ENCODE peak calls at places on chromosomes 5 and 9, in seven cellular contexts. G is neuronal stem cell, W is H9, A is mesendoderm, I is trophoblast cell, N is H1, P is mesenchymal stem cell. F is an unnamed sample.

GRCh38 chr9:123825337-123825736 is 104.6 kb downstream of the DENND1A start:
- DNase-seq in G (no peak), W (no peak), A (peak), I (peak), N (no peak), P (peak), F (peak)

GRCh38 chr5:87598460-87598859 is 185.7 kb upstream of the CCNH start:
- DNase-seq in G (no peak), W (no peak), A (no peak), I (no peak), N (no peak), P (no peak), F (no peak)

GRCh38 chr5:94778299-94778698 is 159.8 kb downstream of the SLF1 start:
- DNase-seq in G (no peak), W (peak), A (peak), I (no peak), N (no peak), P (no peak), F (no peak)

GRCh38 chr9:33860200-33860871 is 43.4 kb downstream of the UBE2R2 start:
- DNase-seq in G (no peak), W (no peak), A (peak), I (peak), N (no peak), P (no peak), F (no peak)

GRCh38 chr5:76689321-76690026 is 26.5 kb upstream of the F2R start:
- DNase-seq in G (no peak), W (no peak), A (no peak), I (no peak), N (no peak), P (peak), F (peak)

GRCh38 chr5:179330186-179330900 is 14.9 kb downstream of the ADAMTS2 start:
- DNase-seq in G (no peak), W (no peak), A (no peak), I (no peak), N (no peak), P (no peak), F (no peak)

GRCh38 chr5:143896471-143896870 is 84.5 kb downstream of the HMHB1 start:
- DNase-seq in G (no peak), W (no peak), A (no peak), I (no peak), N (no peak), P (no peak), F (peak)

GRCh38 chr5:179795049-179795862 is 1.5 kb downstream of the LTC4S start:
- DNase-seq in G (no peak), W (peak), A (peak), I (peak), N (peak), P (no peak), F (no peak)

GRCh38 chr9:90774682-90775081 is 26.9 kb upstream of the SYK start:
- DNase-seq in G (no peak), W (no peak), A (no peak), I (no peak), N (no peak), P (no peak), F (no peak)

GRCh38 chr9:31597977-31598376 is 786.5 kb upstream of the ACO1 start:
- DNase-seq in G (no peak), W (no peak), A (peak), I (no peak), N (no peak), P (no peak), F (no peak)

GRCh38 chr9:132201139-132201538 is 39.3 kb downstream of the NTNG2 start:
- DNase-seq in G (no peak), W (no peak), A (no peak), I (no peak), N (no peak), P (no peak), F (no peak)

GRCh38 chr5:15717002-15717401 is 217.0 kb downstream of the FBXL7 start:
- DNase-seq in G (no peak), W (no peak), A (peak), I (no peak), N (no peak), P (peak), F (peak)

GRCh38 chr5:149485655-149486615 is 65.3 kb downstream of the CSNK1A1 start:
- DNase-seq in G (no peak), W (no peak), A (peak), I (peak), N (no peak), P (peak), F (peak)

GRCh38 chr5:62256161-62257017 is 49.6 kb upstream of the KIF2A start:
- DNase-seq in G (no peak), W (no peak), A (peak), I (peak), N (no peak), P (no peak), F (no peak)

GRCh38 chr5:177605667-177606066 is 5.7 kb downstream of the B4GALT7 start:
- DNase-seq in G (no peak), W (no peak), A (no peak), I (no peak), N (no peak), P (no peak), F (no peak)

GRCh38 chr5:155926011-155926410 is 401.0 kb upstream of the SGCD start:
- DNase-seq in G (no peak), W (no peak), A (no peak), I (no peak), N (no peak), P (no peak), F (peak)

GRCh38 chr5:45695680-45696093 is 493 bp downstream of the HCN1 start:
- DNase-seq in G (no peak), W (no peak), A (peak), I (no peak), N (peak), P (no peak), F (no peak)

GRCh38 chr5:122586351-122586750 is 188.5 kb upstream of the SNX2 start:
- DNase-seq in G (no peak), W (no peak), A (no peak), I (peak), N (no peak), P (peak), F (peak)

GRCh38 chr9:78325343-78325742 is 28.4 kb downstream of the PSAT1 start:
- DNase-seq in G (no peak), W (no peak), A (peak), I (no peak), N (no peak), P (peak), F (peak)

GRCh38 chr5:10116594-10116993 is 133.1 kb downstream of the ATPSCKMT start:
- DNase-seq in G (no peak), W (no peak), A (no peak), I (no peak), N (no peak), P (no peak), F (no peak)

GRCh38 chr5:145260670-145261069 is 574.5 kb downstream of the PRELID2 start:
- DNase-seq in G (no peak), W (no peak), A (peak), I (peak), N (no peak), P (no peak), F (no peak)

GRCh38 chr9:37788328-37788727 is 3.5 kb upstream of the EXOSC3 start:
- DNase-seq in G (no peak), W (no peak), A (no peak), I (no peak), N (no peak), P (no peak), F (no peak)

GRCh38 chr9:91929331-91929730 is 20.7 kb downstream of the ROR2 start:
- DNase-seq in G (no peak), W (no peak), A (no peak), I (no peak), N (no peak), P (no peak), F (no peak)

GRCh38 chr9:15572200-15572599 is 19.4 kb downstream of the CCDC171 start:
- DNase-seq in G (no peak), W (no peak), A (no peak), I (no peak), N (no peak), P (no peak), F (peak)

GRCh38 chr9:21590058-21590996 is 108.2 kb upstream of the IFNE start:
- DNase-seq in G (no peak), W (no peak), A (no peak), I (no peak), N (no peak), P (no peak), F (peak)

GRCh38 chr5:147396070-147396469 is 113.8 kb downstream of the DPYSL3 start:
- DNase-seq in G (no peak), W (no peak), A (no peak), I (no peak), N (no peak), P (no peak), F (no peak)

GRCh38 chr9:73151653-73152382 is at the start of gene ANXA1:
- DNase-seq in G (no peak), W (no peak), A (peak), I (peak), N (no peak), P (peak), F (peak)

GRCh38 chr5:170302729-170303501 is 5.3 kb upstream of the LCP2 start:
- DNase-seq in G (no peak), W (peak), A (peak), I (peak), N (no peak), P (peak), F (no peak)

GRCh38 chr9:99465231-99465891 is 243.3 kb downstream of the SEC61B start:
- DNase-seq in G (no peak), W (no peak), A (no peak), I (no peak), N (no peak), P (no peak), F (no peak)

GRCh38 chr9:33524431-33524947 is 438 bp downstream of the ANKRD18B start:
- DNase-seq in G (no peak), W (peak), A (peak), I (peak), N (peak), P (peak), F (no peak)

GRCh38 chr5:52693279-52693678 is 94.4 kb upstream of the ITGA1 start:
- DNase-seq in G (no peak), W (peak), A (peak), I (peak), N (no peak), P (peak), F (peak)

GRCh38 chr5:123460296-123460729 is 37.1 kb upstream of the CEP120 start:
- DNase-seq in G (no peak), W (no peak), A (peak), I (peak), N (no peak), P (peak), F (peak)

GRCh38 chr9:124128568-124128967 is 117.0 kb downstream of the LHX2 start:
- DNase-seq in G (no peak), W (no peak), A (peak), I (peak), N (no peak), P (peak), F (no peak)

GRCh38 chr9:110942522-110942921 is 95.7 kb downstream of the LPAR1 start:
- DNase-seq in G (no peak), W (no peak), A (no peak), I (peak), N (no peak), P (peak), F (peak)

GRCh38 chr5:90590-91547 is 1.1 kb upstream of the PLEKHG4B start:
- DNase-seq in G (no peak), W (peak), A (peak), I (no peak), N (no peak), P (no peak), F (no peak)

GRCh38 chr5:144812770-144813169 is 642.1 kb downstream of the KCTD16 start:
- DNase-seq in G (no peak), W (no peak), A (no peak), I (peak), N (no peak), P (peak), F (peak)

GRCh38 chr5:59173568-59173967 is 590.7 kb downstream of the RAB3C start:
- DNase-seq in G (no peak), W (no peak), A (no peak), I (no peak), N (no peak), P (no peak), F (peak)

GRCh38 chr9:98445576-98445975 is 190.1 kb upstream of the TBC1D2 start:
- DNase-seq in G (no peak), W (no peak), A (no peak), I (no peak), N (no peak), P (no peak), F (no peak)

GRCh38 chr5:38835887-38836286 is 9.9 kb upstream of the OSMR start:
- DNase-seq in G (no peak), W (no peak), A (peak), I (peak), N (no peak), P (peak), F (peak)

GRCh38 chr5:100517301-100517974 is 17.7 kb upstream of the FAM174A start:
- DNase-seq in G (no peak), W (peak), A (peak), I (no peak), N (no peak), P (no peak), F (no peak)

GRCh38 chr5:100516285-100516684 is 18.9 kb upstream of the FAM174A start:
- DNase-seq in G (no peak), W (no peak), A (no peak), I (no peak), N (no peak), P (no peak), F (no peak)

GRCh38 chr5:100518377-100518776 is 16.8 kb upstream of the FAM174A start:
- DNase-seq in G (no peak), W (peak), A (no peak), I (no peak), N (no peak), P (no peak), F (no peak)

GRCh38 chr5:100519075-100519474 is 16.1 kb upstream of the FAM174A start:
- DNase-seq in G (no peak), W (no peak), A (no peak), I (no peak), N (no peak), P (no peak), F (no peak)

DNA sequence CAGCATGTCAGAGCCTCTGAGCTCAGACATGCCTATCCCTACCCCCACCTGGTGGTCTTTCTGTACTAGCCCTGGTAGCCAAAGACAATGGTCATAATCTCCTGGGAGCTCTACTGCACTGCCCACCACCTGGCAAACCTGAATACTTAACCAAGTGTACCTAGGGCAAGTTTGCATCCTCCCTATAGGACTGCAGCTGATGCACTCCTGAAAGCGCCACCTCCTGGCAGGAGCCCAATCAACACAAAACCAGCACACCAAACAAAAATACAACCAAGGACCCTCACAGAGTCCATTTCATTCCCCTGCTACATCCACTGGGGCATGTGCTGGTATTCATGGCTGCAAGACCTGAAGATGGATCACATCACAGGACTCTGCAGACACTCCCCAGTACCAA is 14.8 kb upstream of the FAM174A start:
- DNase-seq in G (no peak), W (peak), A (peak), I (no peak), N (peak), P (peak), F (no peak)
- H3K4ac ChIP-seq in G (no peak), W (no peak), A (no peak), I (no peak), N (no peak), P (no peak), F (no peak)

DNA sequence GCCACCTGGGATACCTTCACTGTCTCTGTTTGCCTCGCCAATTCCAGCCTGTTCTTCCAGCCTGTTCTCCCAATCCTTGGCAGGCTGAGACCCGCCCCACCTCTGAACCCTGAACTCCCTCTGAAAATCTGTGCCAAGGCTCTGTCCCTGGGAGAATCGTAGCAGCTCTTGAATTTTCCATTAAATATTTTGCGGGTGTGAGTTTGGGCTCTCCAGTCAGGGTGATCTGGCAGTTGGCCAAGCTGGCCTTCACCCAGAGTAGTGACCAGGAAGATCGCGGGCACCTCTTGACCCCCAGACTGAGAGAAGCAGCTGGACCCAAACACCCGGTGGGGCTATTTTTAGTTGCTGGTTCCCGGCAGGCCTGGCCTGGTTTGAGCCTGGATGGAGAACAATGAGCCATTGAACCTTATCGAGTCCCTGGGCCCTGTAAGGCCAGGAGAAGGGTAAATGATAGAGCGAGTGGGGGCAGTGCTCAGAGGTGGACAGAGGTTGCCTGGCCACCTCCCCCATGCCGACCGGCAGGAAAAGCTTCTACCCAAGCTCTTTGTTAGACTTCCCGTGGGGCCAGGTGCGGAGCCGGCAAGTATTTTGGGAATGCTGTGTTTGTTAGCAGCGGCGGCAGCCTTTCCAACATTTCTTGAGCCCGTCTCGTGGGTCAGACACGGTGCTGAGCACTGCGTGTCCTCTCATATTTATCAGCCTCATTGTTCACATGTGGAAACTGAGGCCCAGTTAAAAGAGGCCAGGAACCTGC is 146.2 kb downstream of the RGS3 start:
- DNase-seq in G (no peak), W (peak), A (peak), I (peak), N (no peak), P (peak), F (peak)
- H3K4ac ChIP-seq in G (no peak), W (peak), A (peak), I (peak), N (peak), P (peak), F (peak)

GRCh38 chr9:113785334-113785733 is 90.8 kb upstream of the ZNF618 start:
- DNase-seq in G (no peak), W (no peak), A (no peak), I (no peak), N (no peak), P (no peak), F (no peak)
- H3K4ac ChIP-seq in G (no peak), W (no peak), A (no peak), I (no peak), N (no peak), P (no peak), F (no peak)

DNA sequence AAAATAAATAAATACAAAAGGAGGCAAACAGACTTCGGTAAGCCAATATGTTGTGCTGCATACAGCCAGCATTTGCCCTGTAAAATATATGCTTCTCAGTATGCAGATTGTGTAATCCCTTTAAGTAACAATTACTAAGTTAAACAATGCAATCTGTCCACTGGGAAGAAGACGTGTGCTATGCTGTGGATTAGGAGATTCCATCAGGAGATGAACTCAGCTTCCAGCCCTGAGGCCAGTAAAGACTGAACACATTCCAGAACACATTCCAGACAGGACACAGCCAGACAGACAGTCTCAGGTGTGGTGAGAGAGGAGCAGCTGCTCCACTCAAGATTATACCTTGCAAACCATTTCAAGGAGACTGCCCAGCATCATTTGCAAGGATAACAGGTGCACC is 97.8 kb downstream of the MPDZ start:
- DNase-seq in G (peak), W (no peak), A (peak), I (peak), N (no peak), P (peak), F (peak)
- H3K4ac ChIP-seq in G (no peak), W (no peak), A (no peak), I (no peak), N (no peak), P (no peak), F (no peak)

DNA sequence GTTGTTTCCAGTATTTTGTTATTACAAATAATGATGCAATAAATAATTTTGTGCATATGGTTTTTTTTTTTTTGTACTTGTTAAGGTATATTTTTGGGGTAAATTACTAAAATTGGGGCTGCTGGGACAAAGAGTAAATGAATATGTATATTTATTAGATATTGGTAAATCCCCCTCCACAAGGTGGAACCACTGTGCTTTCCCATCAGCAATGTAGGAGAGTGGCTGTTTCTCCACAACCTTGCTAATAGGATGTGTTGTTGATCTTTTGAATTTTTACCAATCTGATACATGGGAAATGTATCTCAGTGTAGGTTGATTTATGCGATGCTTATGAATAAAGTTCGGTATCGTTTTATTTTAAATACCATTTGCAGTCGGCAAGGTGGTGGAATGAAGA is 118.1 kb downstream of the TRPM3 start:
- DNase-seq in G (no peak), W (no peak), A (peak), I (no peak), N (no peak), P (no peak), F (no peak)
- H3K4ac ChIP-seq in G (no peak), W (no peak), A (no peak), I (no peak), N (no peak), P (no peak), F (no peak)

DNA sequence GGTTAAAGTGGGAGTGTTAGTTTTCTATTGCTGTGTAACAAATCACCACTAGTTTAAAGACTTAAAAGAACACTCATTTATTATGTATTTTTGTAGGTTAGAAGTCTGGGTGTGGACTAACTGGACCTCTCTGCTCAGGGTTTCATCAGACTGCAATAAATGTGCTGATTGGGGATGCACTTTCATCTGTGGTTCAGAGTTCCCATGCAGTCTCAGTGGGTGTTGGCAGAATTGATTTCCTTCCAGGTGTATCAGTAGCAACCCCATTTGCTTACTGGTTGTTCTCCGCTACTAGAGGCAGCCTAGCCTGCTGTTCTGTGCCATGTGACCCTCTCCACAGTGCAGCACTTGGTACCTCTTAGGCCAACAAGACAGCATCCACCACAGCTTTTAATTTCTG is 2200.5 kb downstream of the MAT2B start:
- DNase-seq in G (no peak), W (no peak), A (no peak), I (no peak), N (no peak), P (no peak), F (no peak)
- H3K4ac ChIP-seq in G (no peak), W (no peak), A (no peak), I (no peak), N (no peak), P (no peak), F (no peak)

GRCh38 chr5:17357504-17357903 is 140.1 kb downstream of the BASP1 start:
- DNase-seq in G (no peak), W (no peak), A (no peak), I (no peak), N (no peak), P (no peak), F (no peak)
- H3K4ac ChIP-seq in G (no peak), W (no peak), A (no peak), I (no peak), N (no peak), P (no peak), F (no peak)

F was measured in IMR-90.